ENCODE peak calls at places on chromosome 3, in nine cellular contexts. T is foreskin fibroblast, N is choroid plexus epithelial cell, A is NB4, Z is colonic mucosa, I is AG04449, W is PC-9, L is HCT116, H is psoas muscle. P is an unnamed sample.

GRCh38 chr3:189978753-189979152 is 141.9 kb downstream of the P3H2 start:
- DNase-seq in T (no peak), N (no peak), A (no peak), Z (no peak), I (no peak), W (no peak), L (no peak), H (no peak), P (no peak)

GRCh38 chr3:50388021-50388719 is 28.8 kb upstream of the TMEM115 start:
- DNase-seq in T (no peak), N (peak; percentile 28), A (peak; percentile 25), Z (no peak), I (no peak), W (no peak), L (no peak), H (no peak), P (peak; percentile 3)

GRCh38 chr3:114718071-114718896 is 424.5 kb downstream of the TIGIT start:
- DNase-seq in T (no peak), N (no peak), A (no peak), Z (no peak), I (no peak), W (no peak), L (no peak), H (no peak), P (no peak)

GRCh38 chr3:160641675-160642330 is 35.2 kb upstream of the ARL14 start:
- DNase-seq in T (peak; percentile 38), N (peak; percentile 80), A (no peak), Z (no peak), I (no peak), W (no peak), L (no peak), H (no peak), P (no peak)

GRCh38 chr3:145798691-145799550 is 362.1 kb downstream of the PLOD2 start:
- DNase-seq in T (peak; percentile 23), N (peak; percentile 64), A (no peak), Z (no peak), I (no peak), W (no peak), L (no peak), H (no peak), P (no peak)

GRCh38 chr3:161409858-161410257 is 38.5 kb upstream of the SPTSSB start:
- DNase-seq in T (no peak), N (no peak), A (no peak), Z (no peak), I (no peak), W (no peak), L (no peak), H (no peak), P (no peak)

GRCh38 chr3:117903226-117903625 is 1131.4 kb downstream of the IGSF11 start:
- DNase-seq in T (peak; percentile 84), N (peak; percentile 92), A (no peak), Z (no peak), I (peak; percentile 98), W (no peak), L (no peak), H (no peak), P (peak; percentile 17)

GRCh38 chr3:106255870-106256248 is 387.0 kb upstream of the CBLB start:
- DNase-seq in T (no peak), N (no peak), A (no peak), Z (no peak), I (no peak), W (no peak), L (no peak), H (no peak), P (no peak)

GRCh38 chr3:122676759-122677158 is 3.9 kb upstream of the PARP14 start:
- DNase-seq in T (peak; percentile 69), N (peak; percentile 80), A (no peak), Z (no peak), I (no peak), W (no peak), L (no peak), H (no peak), P (peak; percentile 34)

GRCh38 chr3:137012097-137012501 is 54.3 kb downstream of the IL20RB start:
- DNase-seq in T (peak; percentile 86), N (peak; percentile 32), A (no peak), Z (no peak), I (peak; percentile 36), W (no peak), L (no peak), H (no peak), P (peak; percentile 56)

GRCh38 chr3:64454179-64454578 is 228.9 kb upstream of the PRICKLE2 start:
- DNase-seq in T (peak; percentile 57), N (peak; percentile 78), A (peak; percentile 3), Z (no peak), I (no peak), W (no peak), L (no peak), H (no peak), P (peak; percentile 75)

GRCh38 chr3:129688310-129688895 is 81.9 kb upstream of the PLXND1 start:
- DNase-seq in T (peak; percentile 68), N (peak; percentile 87), A (no peak), Z (peak; percentile 28), I (peak; percentile 3), W (no peak), L (no peak), H (peak; percentile 69), P (peak; percentile 69)

GRCh38 chr3:115697263-115698053 is 74.1 kb downstream of the GAP43 start:
- DNase-seq in T (peak; percentile 38), N (no peak), A (peak; percentile 5), Z (no peak), I (no peak), W (no peak), L (no peak), H (no peak), P (no peak)

GRCh38 chr3:58521002-58521670 is 15.9 kb downstream of the ACOX2 start:
- DNase-seq in T (no peak), N (peak; percentile 90), A (peak; percentile 83), Z (no peak), I (no peak), W (no peak), L (no peak), H (no peak), P (no peak)

GRCh38 chr3:10263549-10264363 is 15.5 kb downstream of the TATDN2 start:
- DNase-seq in T (peak; percentile 77), N (peak; percentile 78), A (peak; percentile 55), Z (no peak), I (no peak), W (peak; percentile 9), L (peak; percentile 22), H (no peak), P (peak; percentile 71)

GRCh38 chr3:28726840-28727239 is 378.2 kb upstream of the AZI2 start:
- DNase-seq in T (peak; percentile 13), N (peak; percentile 34), A (peak; percentile 35), Z (peak; percentile 63), I (no peak), W (peak; percentile 23), L (peak; percentile 44), H (peak; percentile 41), P (peak; percentile 23)

GRCh38 chr3:140053794-140054193 is 118.8 kb downstream of the CLSTN2 start:
- DNase-seq in T (no peak), N (no peak), A (no peak), Z (no peak), I (no peak), W (no peak), L (no peak), H (no peak), P (no peak)

GRCh38 chr3:140055032-140055791 is 120.2 kb downstream of the CLSTN2 start:
- DNase-seq in T (no peak), N (no peak), A (no peak), Z (no peak), I (no peak), W (no peak), L (no peak), H (no peak), P (no peak)

GRCh38 chr3:140050396-140050795 is 115.4 kb downstream of the CLSTN2 start:
- DNase-seq in T (no peak), N (no peak), A (no peak), Z (no peak), I (no peak), W (no peak), L (no peak), H (no peak), P (no peak)

GRCh38 chr3:140050977-140051957 is 116.3 kb downstream of the CLSTN2 start:
- DNase-seq in T (no peak), N (peak; percentile 25), A (peak; percentile 19), Z (no peak), I (no peak), W (no peak), L (peak; percentile 21), H (no peak), P (no peak)

GRCh38 chr3:140053011-140053702 is 118.2 kb downstream of the CLSTN2 start:
- DNase-seq in T (no peak), N (no peak), A (no peak), Z (peak; percentile 39), I (no peak), W (no peak), L (no peak), H (no peak), P (no peak)
- TF ChIP-seq CTCF in T (no peak), N (no peak), A (no peak), Z (no peak), I (no peak), W (no peak), L (no peak), H (no peak), P (no peak)

GRCh38 chr3:100650651-100651611 is 41.5 kb downstream of the ADGRG7 start:
- DNase-seq in T (peak; percentile 76), N (peak; percentile 80), A (peak; percentile 57), Z (no peak), I (no peak), W (no peak), L (no peak), H (no peak), P (peak; percentile 54)
- H3K4me3 ChIP-seq in T (no peak overlapping the region), N (peak overlapping the region; percentile 1), A (no peak overlapping the region), Z (no peak overlapping the region), I (no peak overlapping the region), W (peak overlapping the region; percentile 7), L (no peak overlapping the region), H (no peak overlapping the region), P (no peak overlapping the region)

DNA sequence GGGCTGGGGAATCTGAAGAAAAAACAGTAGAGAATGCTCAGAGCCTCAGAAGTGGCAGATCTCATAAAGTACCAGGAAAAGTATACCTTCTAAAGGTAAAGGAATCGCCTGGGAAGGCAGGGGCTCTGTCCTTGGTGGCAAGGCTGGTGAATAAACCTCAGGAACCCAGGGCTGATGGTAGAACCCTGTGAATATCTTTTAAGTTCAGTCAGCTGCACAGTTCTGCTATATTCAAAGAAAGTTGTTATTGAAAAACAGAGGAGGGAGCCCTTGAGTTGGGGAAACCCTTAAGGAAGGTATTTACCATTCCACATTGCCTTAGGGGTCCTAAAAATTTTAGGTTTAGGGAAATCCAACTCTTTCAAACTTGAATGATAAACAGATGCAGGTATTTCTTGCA is 31.2 kb downstream of the ZPLD1 start:
- DNase-seq in T (no peak), N (peak; percentile 10), A (no peak), Z (no peak), I (no peak), W (no peak), L (peak; percentile 6), H (no peak), P (no peak)
- TF ChIP-seq CTCF in T (no peak), N (peak; percentile 34), A (no peak), Z (no peak), I (no peak), W (peak; percentile 48), L (peak; percentile 21), H (no peak), P (peak; percentile 25)

DNA sequence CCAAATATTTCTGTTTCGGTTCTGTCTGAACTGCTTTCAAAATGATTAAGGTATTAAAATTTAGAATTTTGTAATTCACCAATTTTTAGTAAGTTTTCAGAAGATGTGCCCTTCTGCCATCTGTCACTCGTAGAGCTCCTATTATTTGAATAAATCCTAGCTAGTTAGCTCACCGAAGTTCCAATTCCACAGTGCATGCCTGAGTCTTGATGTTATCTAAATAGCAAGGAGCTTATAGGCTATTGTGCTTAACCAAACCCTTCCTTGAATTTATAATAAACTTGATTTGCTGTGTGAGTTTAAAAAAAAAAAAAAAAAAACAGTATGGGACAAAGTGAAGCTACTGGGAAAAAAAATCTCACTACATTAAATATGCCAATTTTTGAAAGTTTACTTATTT is 18.7 kb downstream of the ATP13A3 start:
- DNase-seq in T (no peak), N (no peak), A (no peak), Z (no peak), I (no peak), W (no peak), L (no peak), H (no peak), P (no peak)
- H3K4me3 ChIP-seq in T (no peak overlapping the region), N (no peak overlapping the region), A (no peak overlapping the region), Z (no peak overlapping the region), I (no peak overlapping the region), W (no peak overlapping the region), L (no peak overlapping the region), H (no peak overlapping the region), P (no peak overlapping the region)